ENCODE peak calls at places on chromosomes 16 and 17, in five cellular contexts. F is IMR-90, T is H9, G is trophoblast cell, H is mesendoderm. I is an unnamed sample.

GRCh38 chr16:90040152-90041023 is 21.1 kb upstream of the DBNDD1 start:
- DNase-seq in F (no peak), T (no peak), G (no peak), H (no peak), I (no peak)

GRCh38 chr16:85449195-85449884 is 163.8 kb upstream of the GSE1 start:
- DNase-seq in F (no peak), T (no peak), G (no peak), H (no peak), I (no peak)

GRCh38 chr17:10048951-10049350 is 143.9 kb upstream of the RCVRN start:
- DNase-seq in F (no peak), T (no peak), G (no peak), H (no peak), I (no peak)

GRCh38 chr17:59154335-59154720 is 658 bp downstream of the SKA2 start:
- DNase-seq in F (peak), T (no peak), G (peak), H (peak), I (peak)

GRCh38 chr16:24538756-24539294 is 541 bp upstream of the RBBP6 start:
- DNase-seq in F (no peak), T (no peak), G (peak), H (no peak), I (no peak)

GRCh38 chr17:27259356-27259755 is 34.6 kb upstream of the WSB1 start:
- DNase-seq in F (no peak), T (no peak), G (no peak), H (no peak), I (no peak)

GRCh38 chr17:1143573-1143972 is 36.2 kb downstream of the ABR start:
- DNase-seq in F (peak), T (no peak), G (no peak), H (peak), I (peak)

GRCh38 chr16:2840914-2841313 is 10.8 kb downstream of the ZG16B start:
- DNase-seq in F (no peak), T (no peak), G (no peak), H (no peak), I (no peak)

GRCh38 chr16:69351309-69352027 is at the start of gene TMED6:
- DNase-seq in F (no peak), T (no peak), G (no peak), H (no peak), I (no peak)

GRCh38 chr16:4548124-4548523 is 8.0 kb upstream of the C16orf96 start:
- DNase-seq in F (no peak), T (no peak), G (no peak), H (no peak), I (no peak)

GRCh38 chr16:30659507-30660423 is 1.5 kb downstream of the FBRS start:
- DNase-seq in F (no peak), T (no peak), G (no peak), H (peak), I (no peak)

GRCh38 chr17:74935585-74936469 is at the start of gene OTOP3:
- DNase-seq in F (no peak), T (no peak), G (no peak), H (no peak), I (no peak)

GRCh38 chr17:27461192-27461859 is 5.1 kb downstream of the KSR1 start:
- DNase-seq in F (no peak), T (no peak), G (peak), H (peak), I (no peak)

GRCh38 chr16:31439519-31439918 is 3.1 kb downstream of the ZNF843 start:
- DNase-seq in F (no peak), T (no peak), G (no peak), H (no peak), I (no peak)

GRCh38 chr17:27284811-27285415 is 9.0 kb upstream of the WSB1 start:
- DNase-seq in F (no peak), T (no peak), G (no peak), H (no peak), I (no peak)

GRCh38 chr17:71959129-71959528 is 161.7 kb upstream of the SOX9 start:
- DNase-seq in F (peak), T (no peak), G (no peak), H (no peak), I (no peak)

GRCh38 chr16:7303014-7303676 is 29.5 kb upstream of the RBFOX1 start:
- DNase-seq in F (no peak), T (peak), G (no peak), H (peak), I (peak)

GRCh38 chr16:65672960-65673359 is 551.1 kb upstream of the CDH11 start:
- DNase-seq in F (peak), T (no peak), G (no peak), H (peak), I (no peak)

GRCh38 chr17:74757931-74758845 is 9.8 kb downstream of the NHERF1 start:
- DNase-seq in F (no peak), T (no peak), G (no peak), H (no peak), I (no peak)

GRCh38 chr16:56618138-56618537 is 7.4 kb upstream of the MT1E start:
- DNase-seq in F (no peak), T (no peak), G (no peak), H (no peak), I (no peak)

GRCh38 chr17:28728364-28729200 is at the start of gene NEK8:
- DNase-seq in F (peak), T (peak), G (peak), H (peak), I (peak)

GRCh38 chr16:15631730-15632409 is 11.1 kb downstream of the MARF1 start:
- DNase-seq in F (no peak), T (no peak), G (no peak), H (no peak), I (no peak)

GRCh38 chr16:79601092-79601977 is 798 bp upstream of the MAF start:
- DNase-seq in F (no peak), T (peak), G (peak), H (peak), I (peak)

GRCh38 chr16:11915644-11916523 is at the start of gene GSPT1:
- DNase-seq in F (peak), T (peak), G (peak), H (peak), I (peak)
- H3K23ac ChIP-seq in F (peak), T (no peak), G (no peak), H (no peak), I (peak)

GRCh38 chr16:9192746-9193145 is 101.3 kb downstream of the HAPSTR1 start:
- DNase-seq in F (no peak), T (no peak), G (peak), H (peak), I (no peak)
- H3K23ac ChIP-seq in F (no peak), T (no peak), G (no peak), H (no peak), I (no peak)

DNA sequence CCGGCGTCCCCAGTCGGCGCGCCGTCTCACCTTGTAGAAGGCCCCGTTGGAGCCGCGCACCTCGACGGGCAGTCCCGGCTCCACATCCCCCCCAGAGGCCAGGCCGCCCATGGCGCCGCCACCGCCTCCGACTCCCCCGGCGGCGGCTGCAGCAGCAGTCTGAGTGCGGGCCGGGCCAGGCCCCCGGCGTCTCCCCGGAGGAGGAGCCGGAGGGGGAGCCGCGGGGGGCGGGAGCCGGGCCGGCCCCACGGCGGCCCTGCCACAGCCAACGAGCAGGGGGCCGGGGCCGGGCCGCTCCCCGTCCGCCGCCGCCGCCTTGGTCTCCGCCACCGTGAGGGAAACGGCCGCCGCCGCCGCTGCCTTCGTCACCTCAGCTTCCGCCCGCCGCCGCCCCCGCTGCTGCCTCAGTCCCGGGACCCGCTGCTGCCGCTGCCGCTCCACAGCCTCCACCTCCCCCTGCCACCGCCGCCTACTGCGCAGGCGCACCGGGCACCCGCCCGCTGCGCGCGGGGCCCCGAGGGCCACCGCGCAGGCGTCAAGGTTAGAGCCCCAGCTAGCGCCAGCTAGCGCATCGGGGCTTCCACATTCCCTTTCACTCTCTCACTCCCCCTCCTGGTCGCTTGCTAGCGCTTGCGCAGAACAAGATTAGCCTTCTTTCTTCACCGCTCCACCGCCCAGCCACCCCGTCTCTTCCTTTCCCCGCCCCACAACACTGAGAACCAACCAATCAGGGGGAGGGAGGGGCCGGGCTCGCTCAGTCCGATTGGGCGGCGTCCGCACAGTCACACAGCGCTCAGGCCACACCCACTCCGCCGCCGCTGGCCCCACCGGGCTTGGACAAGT is at the start of gene FXR2:
- DNase-seq in F (peak), T (peak), G (peak), H (peak), I (peak)
- H3K23ac ChIP-seq in F (peak), T (no peak), G (no peak), H (no peak), I (peak)

DNA sequence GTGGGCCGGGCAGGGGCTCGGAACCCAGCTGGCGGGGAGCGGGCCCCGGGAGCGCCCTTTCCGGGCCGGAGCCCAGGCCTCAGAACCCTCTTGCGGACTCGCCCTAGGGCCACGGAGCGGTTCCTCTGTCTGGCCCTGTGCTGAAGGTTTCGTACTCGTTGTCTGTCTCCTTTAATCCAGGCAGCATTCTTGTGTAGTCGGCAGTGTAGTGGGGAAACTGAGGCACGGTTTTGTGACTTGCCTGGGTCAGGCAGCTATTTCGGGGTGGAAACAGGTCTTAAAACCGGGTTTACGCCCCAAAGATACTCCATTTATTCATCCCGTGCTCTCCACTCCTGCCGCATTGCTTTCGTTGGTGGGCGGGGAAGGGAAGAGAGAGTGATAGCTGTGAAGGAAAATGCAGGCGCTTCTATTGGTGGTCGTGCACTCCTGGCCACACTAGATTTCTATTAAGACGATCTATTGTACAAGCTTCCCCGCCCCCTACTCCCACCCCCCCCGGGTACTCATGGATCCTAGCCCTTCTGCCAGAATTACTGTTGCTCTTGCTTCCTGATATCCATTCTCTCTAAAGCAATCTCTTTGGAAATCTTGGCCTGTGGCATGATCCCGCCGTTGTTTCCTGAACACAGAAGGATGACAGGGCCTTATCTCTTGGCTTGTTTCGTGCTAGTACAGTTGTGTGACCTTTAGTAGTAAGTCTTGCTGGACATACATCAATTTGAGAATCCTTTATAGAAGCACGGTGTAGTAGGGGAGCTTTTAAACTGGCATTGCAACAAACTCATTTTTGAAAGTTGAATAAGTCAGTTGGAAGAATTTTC is 751 bp downstream of the DCAF7 start:
- DNase-seq in F (peak), T (peak), G (peak), H (peak), I (peak)
- H3K23ac ChIP-seq in F (peak), T (no peak), G (no peak), H (peak), I (peak)

GRCh38 chr17:57107498-57108101 is 22.6 kb downstream of the AKAP1 start:
- DNase-seq in F (peak), T (no peak), G (no peak), H (no peak), I (no peak)

GRCh38 chr17:57106836-57107497 is 21.9 kb downstream of the AKAP1 start:
- DNase-seq in F (no peak), T (no peak), G (no peak), H (no peak), I (no peak)

GRCh38 chr17:57110152-57110542 is 25.1 kb downstream of the AKAP1 start:
- DNase-seq in F (no peak), T (no peak), G (no peak), H (no peak), I (no peak)

GRCh38 chr17:57109393-57110151 is 24.5 kb downstream of the AKAP1 start:
- DNase-seq in F (peak), T (peak), G (no peak), H (peak), I (no peak)

DNA sequence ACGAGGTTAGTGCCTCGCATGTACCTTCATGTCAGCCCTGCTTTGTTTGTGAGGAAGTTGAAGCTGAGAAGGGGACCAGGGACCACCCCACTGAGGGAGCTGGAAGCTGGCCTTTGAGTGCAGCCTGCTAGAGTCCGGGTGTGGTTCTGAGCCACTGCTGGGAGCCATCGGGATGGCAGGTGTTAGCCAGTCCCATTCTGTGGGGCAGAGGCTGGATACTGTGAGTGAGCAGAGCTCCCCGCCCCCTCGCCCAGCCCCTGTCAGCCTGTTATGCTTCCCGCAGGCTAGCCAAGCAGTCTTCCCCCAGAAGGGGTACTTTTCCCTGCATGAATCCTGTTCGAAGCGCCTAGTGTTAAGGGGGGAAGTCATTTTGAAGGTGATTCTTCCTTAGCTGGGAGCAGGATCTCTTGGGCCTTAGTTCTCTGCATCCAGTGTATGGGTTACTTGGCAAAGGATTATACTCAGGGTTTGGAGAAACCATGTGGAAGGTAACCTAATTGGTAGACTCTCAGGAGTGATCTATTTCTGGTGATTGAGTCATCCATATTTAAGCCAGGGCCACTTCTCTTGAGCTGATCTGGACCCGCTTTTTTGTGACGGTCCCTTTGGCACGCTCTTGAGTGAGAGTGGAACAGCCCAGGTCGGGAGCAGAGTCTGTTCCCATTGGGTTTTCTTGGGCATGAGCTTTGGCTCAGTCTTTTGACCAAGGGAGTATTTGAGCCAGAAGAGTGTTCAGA is 23.8 kb downstream of the AKAP1 start:
- DNase-seq in F (no peak), T (no peak), G (no peak), H (no peak), I (no peak)
- H3K23ac ChIP-seq in F (no peak), T (no peak), G (no peak), H (no peak), I (no peak)

GRCh38 chr17:68600123-68600880 is 865 bp downstream of the FAM20A start:
- DNase-seq in F (no peak), T (peak), G (no peak), H (peak), I (peak)
- H3K23ac ChIP-seq in F (no peak), T (no peak), G (no peak), H (no peak), I (peak)

DNA sequence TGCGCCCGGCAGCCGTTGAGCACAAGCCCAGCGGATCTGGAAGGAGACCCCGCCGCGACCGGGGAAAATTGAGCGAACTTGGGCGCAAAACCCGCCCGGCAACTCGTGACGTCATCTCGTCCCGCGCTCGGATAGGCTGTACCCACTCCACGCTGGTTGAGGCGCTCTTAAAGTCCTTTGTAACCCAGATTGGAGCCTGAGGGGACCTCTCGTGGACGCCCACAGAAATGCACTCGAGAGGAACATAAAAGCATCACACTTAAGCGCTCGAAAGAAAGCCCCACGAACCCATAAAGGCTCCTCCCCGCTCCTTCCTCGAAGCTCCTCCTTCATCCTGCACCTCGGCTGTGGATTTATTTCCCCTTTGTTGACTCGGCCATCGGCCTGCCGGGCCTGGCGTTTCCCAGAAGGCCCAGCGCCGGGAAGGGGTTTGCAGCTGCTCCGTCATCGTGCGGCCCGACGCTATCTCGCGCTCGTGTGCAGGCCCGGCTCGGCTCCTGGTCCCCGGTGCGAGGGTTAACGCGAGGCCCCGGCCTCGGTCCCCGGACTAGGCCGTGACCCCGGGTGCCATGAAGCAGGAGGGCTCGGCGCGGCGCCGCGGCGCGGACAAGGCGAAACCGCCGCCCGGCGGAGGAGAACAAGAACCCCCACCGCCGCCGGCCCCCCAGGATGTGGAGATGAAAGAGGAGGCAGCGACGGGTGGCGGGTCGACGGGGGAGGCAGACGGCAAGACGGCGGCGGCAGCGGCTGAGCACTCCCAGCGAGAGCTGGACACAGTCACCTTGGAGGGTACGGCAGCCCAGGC is at the start of gene PSMD3:
- DNase-seq in F (peak), T (peak), G (peak), H (peak), I (peak)
- H3K23ac ChIP-seq in F (peak), T (no peak), G (no peak), H (no peak), I (peak)

DNA sequence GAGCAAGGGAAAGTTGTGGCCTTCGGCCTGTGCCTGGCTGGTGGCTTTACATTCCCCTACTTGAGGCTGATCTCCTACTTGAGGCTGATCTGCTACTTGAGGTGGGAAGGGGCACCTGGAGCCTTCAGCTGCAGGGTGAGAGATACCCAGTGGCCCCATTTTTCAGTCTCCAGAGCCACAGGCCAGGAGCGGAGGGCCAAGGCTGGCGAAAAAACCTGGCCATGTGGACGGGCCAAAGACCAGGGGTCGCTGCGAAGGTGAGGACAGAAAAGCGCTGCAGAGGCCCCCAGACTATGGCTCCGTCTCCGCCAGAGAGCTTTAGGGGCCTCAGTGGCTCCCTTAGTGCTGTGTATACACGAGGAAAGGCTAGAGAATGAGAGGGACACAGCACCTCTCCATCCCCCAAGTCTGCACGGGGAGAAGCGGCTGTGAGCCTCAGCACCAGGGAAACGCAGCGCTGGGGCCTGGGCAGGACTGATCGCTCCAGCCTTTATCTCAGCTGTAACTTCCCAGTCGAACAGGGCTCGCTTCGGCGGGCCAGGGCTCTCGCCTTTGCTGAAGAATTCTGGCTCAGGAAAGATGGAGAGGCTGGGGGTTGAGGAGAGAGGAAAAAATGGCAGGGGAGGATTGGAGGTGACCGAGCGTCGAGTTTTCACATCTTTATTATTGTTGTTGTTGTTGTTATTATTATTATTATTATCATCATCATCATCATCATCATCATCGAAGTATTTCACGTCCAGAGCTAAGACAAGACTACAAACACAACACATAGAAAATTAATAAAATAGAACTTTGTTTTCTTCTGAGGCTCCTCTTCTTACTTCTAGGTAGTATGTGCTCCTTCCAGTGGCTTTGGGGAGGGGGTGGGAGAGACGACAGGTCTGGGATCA is 1.8 kb upstream of the HOXB5 start:
- DNase-seq in F (peak), T (no peak), G (no peak), H (no peak), I (no peak)
- H3K23ac ChIP-seq in F (peak), T (no peak), G (no peak), H (no peak), I (no peak)

I was measured in neuronal stem cell.